ENCODE peak calls at places on chromosomes 13 and 19, in six cellular contexts. E is upper lobe of right lung, V is heart right ventricle, H is stomach, Y is neural progenitor cell, R is right lobe of liver. Q is an unnamed sample. For H3K27me3 and H3K9me3, the result is how much of the 10 kb centered on the place peaks cover.

GRCh38 chr13:33053397-33054066 is 37.3 kb downstream of the KL start:
- DNase-seq in E (no peak), R (no peak), Y (no peak), V (no peak), H (no peak), Q (peak)

GRCh38 chr19:33055718-33056117 is 9.0 kb downstream of the RHPN2 start:
- DNase-seq in R (no peak), V (no peak), E (no peak), H (no peak), Y (peak), Q (no peak)

GRCh38 chr13:78193853-78194252 is 275.2 kb upstream of the EDNRB start:
- DNase-seq in E (no peak), H (no peak), V (no peak), Y (no peak), R (no peak), Q (no peak)

GRCh38 chr13:112893570-112894422 is 75.2 kb upstream of the MCF2L start:
- DNase-seq in R (peak), Y (peak), E (no peak), H (peak), V (no peak), Q (no peak)

GRCh38 chr19:57466489-57466888 is 9.5 kb upstream of the VN1R1 start:
- DNase-seq in V (peak), E (no peak), R (no peak), Y (no peak), H (no peak), Q (no peak)

GRCh38 chr19:31160346-31160926 is 188.8 kb downstream of the TSHZ3 start:
- DNase-seq in E (no peak), R (no peak), V (no peak), H (no peak), Y (no peak), Q (peak)

GRCh38 chr19:37930416-37930815 is 23.4 kb downstream of the SIPA1L3 start:
- DNase-seq in V (no peak), Y (no peak), H (peak), R (no peak), E (peak), Q (peak)

GRCh38 chr13:102872131-102872530 is 26.3 kb downstream of the ERCC5 start:
- DNase-seq in R (no peak), V (no peak), H (no peak), Y (no peak), E (no peak), Q (no peak)

GRCh38 chr19:7851623-7852500 is 21.8 kb downstream of the EVI5L start:
- DNase-seq in E (no peak), H (no peak), Y (no peak), V (no peak), R (no peak), Q (no peak)

GRCh38 chr13:50415428-50415827 is 400.2 kb downstream of the KCNRG start:
- DNase-seq in V (no peak), Y (no peak), R (no peak), E (no peak), H (no peak), Q (no peak)

GRCh38 chr19:8355631-8356402 is 8.1 kb upstream of the ANGPTL4 start:
- DNase-seq in Y (no peak), H (no peak), R (peak), V (no peak), E (peak), Q (peak)

GRCh38 chr13:104750377-104750776 is 1684.2 kb upstream of the SLC10A2 start:
- DNase-seq in V (no peak), H (no peak), E (no peak), Y (no peak), R (no peak), Q (no peak)

GRCh38 chr13:78215458-78215857 is 296.8 kb upstream of the EDNRB start:
- DNase-seq in Y (no peak), H (no peak), E (no peak), V (no peak), R (no peak), Q (no peak)

GRCh38 chr13:39263033-39263432 is 224.8 kb downstream of the NHLRC3 start:
- DNase-seq in Y (peak), H (peak), V (peak), E (no peak), R (peak), Q (peak)

GRCh38 chr19:17424743-17425365 is 5.0 kb downstream of the MVB12A start:
- DNase-seq in H (no peak), E (no peak), R (no peak), Y (peak), V (no peak), Q (peak)

DNA sequence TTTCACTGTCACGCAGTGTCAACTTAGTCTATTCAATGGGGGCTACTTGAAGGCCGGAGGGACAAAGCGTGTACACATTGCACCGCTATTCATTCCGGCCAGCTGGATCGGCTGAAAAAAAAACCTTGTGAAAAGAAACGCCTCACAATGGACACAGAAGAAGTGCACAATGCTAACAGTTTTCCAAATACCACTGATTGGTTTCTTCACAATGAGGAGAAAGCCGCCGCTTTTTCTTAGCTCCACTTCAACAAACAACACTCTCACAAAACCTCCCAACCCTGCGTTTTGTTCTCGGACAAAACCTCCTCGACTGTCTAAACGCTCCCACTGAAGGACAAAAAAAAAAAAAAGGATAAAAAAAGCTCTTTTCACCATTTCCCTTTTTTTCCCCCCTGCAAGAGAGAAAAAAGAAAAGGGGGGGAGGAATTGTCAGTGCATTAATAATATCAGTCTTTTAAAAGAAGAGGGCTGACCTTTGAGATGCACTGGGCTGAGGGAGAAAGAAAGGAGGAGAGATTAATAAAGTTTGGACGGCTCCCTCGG is 5.4 kb downstream of the SOX21 start:
- DNase-seq in E (no peak), V (no peak), R (no peak), Y (peak), H (no peak), Q (no peak)
- H3K27me3 ChIP-seq in E (half or more), V (under half), R (half or more), Y (under half), H (under half), Q (half or more)

GRCh38 chr19:1387684-1388636 is 4.3 kb downstream of the NDUFS7 start:
- DNase-seq in R (no peak), E (no peak), Y (no peak), H (no peak), V (no peak), Q (no peak)
- H3K9me3 ChIP-seq in R (under half), E (under half), Y (under half), H (under half), V (under half), Q (under half)

GRCh38 chr13:83876546-83876945 is 5.7 kb downstream of the SLITRK1 start:
- DNase-seq in E (no peak), H (no peak), V (no peak), Y (no peak), R (no peak), Q (no peak)
- H3K27me3 ChIP-seq in E (under half), H (under half), V (under half), Y (under half), R (under half), Q (under half)

DNA sequence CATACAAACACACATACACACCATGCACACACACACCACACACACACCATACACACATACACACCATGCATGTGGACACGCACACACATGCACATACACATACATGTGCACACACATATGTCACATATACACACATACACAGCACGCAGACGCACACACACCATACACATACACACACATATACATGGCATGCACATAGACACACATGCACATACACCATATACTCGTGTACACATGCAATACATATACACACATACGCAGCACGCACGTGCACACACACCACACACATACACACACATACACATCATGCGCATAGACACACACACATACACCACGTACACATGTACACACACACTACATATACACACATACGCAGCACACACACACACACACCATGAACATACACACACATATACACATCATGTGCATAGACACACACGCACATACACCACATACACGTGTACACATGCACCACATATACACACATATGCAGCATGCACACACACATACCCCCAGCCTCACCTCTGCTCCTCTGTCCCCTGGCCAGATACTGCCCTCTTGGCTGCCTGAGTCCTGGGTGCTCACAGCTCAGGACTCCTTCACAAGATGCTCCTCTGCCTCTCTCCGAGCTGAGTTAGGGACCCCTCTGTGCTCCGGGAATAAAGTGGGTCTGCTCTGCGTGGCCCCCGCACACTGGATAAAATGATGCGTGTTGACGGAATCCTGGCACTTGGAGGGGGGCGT is 70.9 kb upstream of the ARHGEF7 start:
- DNase-seq in R (no peak), V (no peak), H (no peak), Y (no peak), E (no peak), Q (no peak)
- H3K9me3 ChIP-seq in R (under half), V (under half), H (under half), Y (under half), E (under half), Q (under half)

DNA sequence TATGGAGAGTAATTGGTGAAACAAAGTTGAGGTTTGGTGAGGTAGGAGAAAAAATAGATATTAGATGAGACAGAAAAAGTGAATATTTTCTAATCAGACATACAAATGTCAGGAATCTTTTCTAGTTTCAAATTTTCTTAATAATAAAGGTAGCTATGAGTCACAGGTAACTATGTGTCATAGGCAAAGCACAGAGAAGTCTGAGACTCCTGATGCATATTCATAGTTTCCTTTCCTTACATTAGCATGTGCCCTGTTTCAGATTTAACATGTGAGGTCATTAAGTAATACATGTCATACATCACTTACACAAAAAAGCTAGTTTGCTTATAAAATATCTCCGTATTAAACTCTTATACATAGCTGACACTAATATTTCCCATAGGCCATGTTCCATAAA is 1141.3 kb upstream of the PCDH20 start:
- DNase-seq in E (no peak), V (no peak), Y (no peak), R (no peak), H (no peak), Q (no peak)
- H3K27me3 ChIP-seq in E (under half), V (under half), Y (under half), R (under half), H (under half), Q (under half)

GRCh38 chr19:23887642-23888041 is 27.0 kb upstream of the ZNF726 start:
- DNase-seq in V (no peak), Y (no peak), H (peak), R (peak), E (no peak), Q (no peak)
- H3K9me3 ChIP-seq in V (under half), Y (under half), H (under half), R (under half), E (under half), Q (under half)

GRCh38 chr19:845707-846481 is 5.1 kb downstream of the PRTN3 start:
- DNase-seq in E (no peak), R (no peak), H (no peak), V (no peak), Y (peak), Q (no peak)
- H3K27me3 ChIP-seq in E (under half), R (under half), H (under half), V (under half), Y (under half), Q (under half)

DNA sequence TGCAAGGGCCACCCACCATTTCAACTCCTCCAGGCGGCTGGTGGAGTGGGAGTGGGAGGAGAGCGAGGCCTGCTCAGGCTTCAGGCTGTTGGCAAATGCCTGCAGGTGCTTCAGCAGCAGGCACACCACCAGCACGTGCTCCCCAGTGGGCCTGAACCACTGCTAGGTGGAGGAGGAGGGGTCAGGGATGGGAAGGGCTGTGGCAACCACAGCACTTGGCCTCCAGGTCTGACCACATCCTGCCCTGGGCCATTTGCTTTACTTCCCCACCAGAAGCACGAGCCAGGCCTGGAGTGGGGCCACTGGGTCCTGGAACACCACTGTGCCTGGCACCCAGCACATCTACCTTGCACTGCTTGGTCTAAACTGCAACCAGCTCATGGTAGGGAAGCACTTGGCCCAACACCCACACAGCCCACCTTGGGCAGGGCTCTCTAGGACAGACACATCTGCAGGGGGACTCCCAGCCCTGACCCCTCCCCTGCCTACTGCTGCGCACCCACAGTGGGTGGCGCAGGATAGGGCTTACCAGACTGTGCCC is 26.2 kb downstream of the TUBA3C start:
- DNase-seq in H (peak), V (no peak), E (peak), Y (no peak), R (no peak), Q (no peak)
- H3K9me3 ChIP-seq in H (under half), V (under half), E (under half), Y (under half), R (under half), Q (under half)

Q was measured in MG63.